ENCODE peak calls at places on chromosome 6, in ten cellular contexts. K, A, X, N, O, Q, S, R, L and Y are unnamed samples. For H3K27me3, the result is how much of the 10 kb centered on the place peaks cover.

GRCh38 chr6:139583420-139583819 is 209.0 kb upstream of the CITED2 start:
- DNase-seq in K (no peak), A (no peak), X (no peak), N (no peak), O (no peak), Q (no peak), S (no peak), R (no peak), L (no peak), Y (no peak)

GRCh38 chr6:79189760-79190159 is 44.7 kb downstream of the HMGN3 start:
- DNase-seq in K (no peak), A (no peak), X (no peak), N (no peak), O (no peak), Q (no peak), S (no peak), R (no peak), L (no peak), Y (no peak)

GRCh38 chr6:75991941-75992340 is 80.5 kb downstream of the IMPG1 start:
- DNase-seq in K (no peak), A (no peak), X (no peak), N (no peak), O (no peak), Q (no peak), S (peak), R (no peak), L (no peak), Y (no peak)

GRCh38 chr6:43785220-43785752 is 15.3 kb downstream of the VEGFA start:
- DNase-seq in K (no peak), A (no peak), X (no peak), N (no peak), O (no peak), Q (no peak), S (no peak), R (no peak), L (no peak), Y (no peak)

GRCh38 chr6:124590001-124590400 is 372.2 kb upstream of the RNF217 start:
- DNase-seq in K (no peak), A (no peak), X (peak), N (no peak), O (no peak), Q (no peak), S (no peak), R (no peak), L (no peak), Y (no peak)

GRCh38 chr6:9540534-9541126 is 874.2 kb downstream of the TFAP2A start:
- DNase-seq in K (no peak), A (no peak), X (no peak), N (no peak), O (no peak), Q (peak), S (peak), R (no peak), L (no peak), Y (no peak)

GRCh38 chr6:18076231-18076630 is 46.2 kb downstream of the NHLRC1 start:
- DNase-seq in K (no peak), A (no peak), X (no peak), N (no peak), O (no peak), Q (no peak), S (no peak), R (no peak), L (no peak), Y (no peak)

GRCh38 chr6:154430494-154430919 is 73.9 kb upstream of the IPCEF1 start:
- DNase-seq in K (no peak), A (no peak), X (no peak), N (no peak), O (no peak), Q (no peak), S (no peak), R (no peak), L (no peak), Y (no peak)

GRCh38 chr6:80767808-80768207 is 661.3 kb downstream of the BCKDHB start:
- DNase-seq in K (peak), A (peak), X (peak), N (no peak), O (peak), Q (peak), S (no peak), R (peak), L (no peak), Y (peak)

GRCh38 chr6:158391276-158391675 is 79.0 kb downstream of the TULP4 start:
- DNase-seq in K (no peak), A (no peak), X (no peak), N (no peak), O (no peak), Q (no peak), S (no peak), R (no peak), L (no peak), Y (no peak)

GRCh38 chr6:43770417-43771209 is 602 bp downstream of the VEGFA start:
- DNase-seq in K (peak), A (peak), X (no peak), N (peak), O (peak), Q (peak), S (peak), R (peak), L (peak), Y (peak)

GRCh38 chr6:155589190-155589589 is 133.6 kb upstream of the NOX3 start:
- DNase-seq in K (no peak), A (no peak), X (no peak), N (no peak), O (no peak), Q (no peak), S (no peak), R (no peak), L (no peak), Y (no peak)

GRCh38 chr6:125598422-125598821 is 151.0 kb upstream of the HEY2 start:
- DNase-seq in K (peak), A (peak), X (no peak), N (no peak), O (peak), Q (peak), S (no peak), R (peak), L (no peak), Y (peak)

GRCh38 chr6:89966250-89966588 is 72.0 kb downstream of the GJA10 start:
- DNase-seq in K (no peak), A (no peak), X (no peak), N (no peak), O (no peak), Q (peak), S (no peak), R (no peak), L (no peak), Y (no peak)

GRCh38 chr6:96075826-96076225 is 60.1 kb downstream of the FUT9 start:
- DNase-seq in K (no peak), A (no peak), X (no peak), N (no peak), O (no peak), Q (no peak), S (no peak), R (no peak), L (no peak), Y (no peak)

GRCh38 chr6:24991748-24992467 is 56.1 kb upstream of the RIPOR2 start:
- DNase-seq in K (peak), A (peak), X (no peak), N (no peak), O (no peak), Q (peak), S (peak), R (no peak), L (no peak), Y (peak)

GRCh38 chr6:128112494-128112893 is 211.6 kb upstream of the THEMIS start:
- DNase-seq in K (no peak), A (no peak), X (no peak), N (no peak), O (no peak), Q (peak), S (no peak), R (no peak), L (no peak), Y (no peak)

DNA sequence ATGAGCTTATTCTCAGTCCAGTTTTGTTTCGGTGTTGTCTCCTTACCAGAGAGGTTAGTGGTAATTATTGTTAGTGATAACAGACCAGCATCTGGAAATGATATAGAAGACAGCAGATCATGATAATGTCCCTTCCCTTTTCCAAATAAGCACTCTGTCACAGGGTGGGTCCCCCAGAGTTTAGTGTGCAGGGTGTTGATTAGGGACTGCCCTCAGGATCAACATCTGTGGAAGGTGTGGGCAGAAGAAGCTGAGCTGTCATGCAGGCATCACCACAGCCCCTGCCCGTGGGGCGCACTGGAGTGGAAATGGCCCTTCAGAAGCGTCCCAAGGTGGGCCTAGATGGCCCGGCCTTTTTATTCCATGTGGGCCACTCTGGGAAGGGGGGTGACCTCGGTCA is 67.6 kb upstream of the DTNBP1 start:
- DNase-seq in K (no peak), A (no peak), X (no peak), N (no peak), O (no peak), Q (no peak), S (no peak), R (no peak), L (no peak), Y (no peak)
- H3K27me3 ChIP-seq in K (under half), A (under half), X (under half), N (under half), O (under half), Q (under half), S (under half), R (under half), L (under half), Y (under half)

DNA sequence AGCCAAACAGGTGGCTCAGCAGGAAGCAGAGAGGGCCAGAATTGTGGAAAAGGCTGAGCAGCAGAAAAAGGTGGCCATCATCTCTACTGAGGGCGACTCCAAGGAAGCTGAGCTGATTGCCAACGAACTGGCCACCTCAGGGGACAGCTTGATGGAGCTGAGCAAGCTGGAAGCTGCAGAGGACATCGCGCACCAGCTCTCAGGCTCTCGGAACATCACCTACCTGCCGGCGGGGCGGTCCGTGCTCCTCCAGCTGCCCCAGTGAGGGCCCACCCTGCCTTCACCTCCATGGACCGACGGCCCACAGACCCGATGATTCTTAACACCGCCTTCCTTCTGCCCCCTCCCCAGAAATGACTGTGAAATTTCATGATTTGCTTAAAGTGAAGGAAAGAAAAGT is 17.8 kb upstream of the RAET1L start:
- DNase-seq in K (no peak), A (no peak), X (no peak), N (no peak), O (no peak), Q (no peak), S (no peak), R (no peak), L (no peak), Y (peak)
- H3K27me3 ChIP-seq in K (under half), A (under half), X (under half), N (under half), O (half or more), Q (under half), S (under half), R (under half), L (under half), Y (under half)

GRCh38 chr6:161832622-161833021 is 558.8 kb upstream of the AGPAT4 start:
- DNase-seq in K (no peak), A (no peak), X (no peak), N (no peak), O (no peak), Q (no peak), S (no peak), R (no peak), L (no peak), Y (no peak)

GRCh38 chr6:161833099-161833860 is 559.4 kb upstream of the AGPAT4 start:
- DNase-seq in K (no peak), A (no peak), X (no peak), N (no peak), O (no peak), Q (no peak), S (no peak), R (no peak), L (no peak), Y (no peak)

GRCh38 chr6:161828355-161828754 is 554.5 kb upstream of the AGPAT4 start:
- DNase-seq in K (no peak), A (no peak), X (no peak), N (no peak), O (no peak), Q (no peak), S (no peak), R (no peak), L (no peak), Y (no peak)

GRCh38 chr6:161830866-161831600 is 557.2 kb upstream of the AGPAT4 start:
- DNase-seq in K (no peak), A (no peak), X (no peak), N (no peak), O (no peak), Q (no peak), S (no peak), R (no peak), L (no peak), Y (no peak)

GRCh38 chr6:161829186-161829794 is 555.4 kb upstream of the AGPAT4 start:
- DNase-seq in K (no peak), A (no peak), X (no peak), N (no peak), O (no peak), Q (no peak), S (peak), R (no peak), L (no peak), Y (no peak)
- H3K27me3 ChIP-seq in K (under half), A (under half), X (under half), N (under half), O (under half), Q (under half), S (under half), R (under half), L (under half), Y (under half)

DNA sequence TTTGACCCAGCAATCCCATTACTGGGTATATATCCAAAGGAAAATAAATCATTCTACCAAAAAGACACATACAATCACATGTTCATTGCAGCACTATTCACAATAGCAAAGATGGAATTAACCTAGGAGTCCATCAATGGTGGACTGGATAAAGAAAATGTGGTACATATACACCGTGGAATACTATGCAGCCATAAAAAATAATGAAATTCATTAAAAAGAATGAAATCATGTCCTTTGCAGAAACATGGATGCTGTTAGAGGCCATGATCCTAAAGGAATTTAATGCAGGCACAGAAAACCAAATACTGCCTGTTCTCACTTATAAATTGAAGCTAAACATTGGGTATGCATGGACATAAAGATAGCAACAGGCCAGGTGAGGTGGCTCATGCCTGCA is 61.9 kb upstream of the BMP6 start:
- DNase-seq in K (no peak), A (no peak), X (no peak), N (no peak), O (no peak), Q (no peak), S (no peak), R (no peak), L (no peak), Y (no peak)
- H3K27me3 ChIP-seq in K (under half), A (under half), X (under half), N (under half), O (under half), Q (under half), S (under half), R (under half), L (under half), Y (under half)

GRCh38 chr6:41377071-41377470 is 41.7 kb downstream of the NCR2 start:
- DNase-seq in K (no peak), A (no peak), X (no peak), N (no peak), O (no peak), Q (no peak), S (no peak), R (no peak), L (no peak), Y (no peak)
- H3K27me3 ChIP-seq in K (under half), A (under half), X (half or more), N (under half), O (half or more), Q (under half), S (half or more), R (half or more), L (under half), Y (under half)